ENCODE peak calls at places on chromosomes 12 and 14, in seven cellular contexts. N is transverse colon, H is kidney, Z is NT2/D1, I is GM23248, X is heart right ventricle, Y is heart left ventricle. U is an unnamed sample. For H3K4me1, the result is how much of the 10 kb centered on the place peaks cover.

GRCh38 chr14:85391892-85392291 is 138.1 kb upstream of the FLRT2 start:
- DNase-seq in N (no peak), H (no peak), Z (no peak), I (no peak), X (no peak), Y (no peak), U (no peak)

GRCh38 chr12:75591628-75592027 is 80.2 kb upstream of the KRR1 start:
- DNase-seq in N (no peak), H (no peak), Z (no peak), I (no peak), X (no peak), Y (no peak), U (no peak)

GRCh38 chr12:113329022-113329790 is 5.7 kb downstream of the SLC8B1 start:
- DNase-seq in N (no peak), H (no peak), Z (no peak), I (no peak), X (no peak), Y (no peak), U (no peak)

GRCh38 chr12:80189241-80189640 is 89.9 kb downstream of the OTOGL start:
- DNase-seq in N (no peak), H (no peak), Z (no peak), I (peak), X (no peak), Y (no peak), U (no peak)

GRCh38 chr14:89673499-89674225 is 256.6 kb upstream of the FOXN3 start:
- DNase-seq in N (peak), H (no peak), Z (no peak), I (peak), X (no peak), Y (no peak), U (no peak)

GRCh38 chr12:66251049-66251448 is 51.2 kb upstream of the HELB start:
- DNase-seq in N (no peak), H (no peak), Z (no peak), I (no peak), X (no peak), Y (no peak), U (no peak)

GRCh38 chr12:99619389-99620158 is 28.0 kb upstream of the GARIN6 start:
- DNase-seq in N (no peak), H (no peak), Z (peak), I (peak), X (no peak), Y (no peak), U (no peak)

GRCh38 chr12:51926718-51927117 is 19.4 kb downstream of the ACVRL1 start:
- DNase-seq in N (peak), H (no peak), Z (peak), I (peak), X (no peak), Y (peak), U (peak)

GRCh38 chr12:127516467-127516866 is 750.5 kb upstream of the TMEM132C start:
- DNase-seq in N (no peak), H (no peak), Z (no peak), I (peak), X (no peak), Y (no peak), U (no peak)

GRCh38 chr12:127519766-127520165 is 747.2 kb upstream of the TMEM132C start:
- DNase-seq in N (no peak), H (no peak), Z (no peak), I (no peak), X (no peak), Y (no peak), U (no peak)

GRCh38 chr12:127515941-127516340 is 751.0 kb upstream of the TMEM132C start:
- DNase-seq in N (no peak), H (no peak), Z (no peak), I (peak), X (no peak), Y (no peak), U (no peak)
- H3K4me3 ChIP-seq in N (no peak), H (no peak), Z (no peak), I (no peak), X (no peak), Y (no peak), U (no peak)

GRCh38 chr12:10716277-10716676 is 6.8 kb downstream of the YBX3 start:
- DNase-seq in N (no peak), H (no peak), Z (no peak), I (peak), X (no peak), Y (no peak), U (no peak)

GRCh38 chr12:10715491-10715890 is 7.6 kb downstream of the YBX3 start:
- DNase-seq in N (no peak), H (no peak), Z (no peak), I (no peak), X (no peak), Y (no peak), U (no peak)

GRCh38 chr12:10716704-10717315 is 6.3 kb downstream of the YBX3 start:
- DNase-seq in N (peak), H (peak), Z (peak), I (peak), X (peak), Y (peak), U (peak)

GRCh38 chr12:10718279-10718821 is 4.8 kb downstream of the YBX3 start:
- DNase-seq in N (no peak), H (no peak), Z (no peak), I (peak), X (no peak), Y (no peak), U (no peak)

DNA sequence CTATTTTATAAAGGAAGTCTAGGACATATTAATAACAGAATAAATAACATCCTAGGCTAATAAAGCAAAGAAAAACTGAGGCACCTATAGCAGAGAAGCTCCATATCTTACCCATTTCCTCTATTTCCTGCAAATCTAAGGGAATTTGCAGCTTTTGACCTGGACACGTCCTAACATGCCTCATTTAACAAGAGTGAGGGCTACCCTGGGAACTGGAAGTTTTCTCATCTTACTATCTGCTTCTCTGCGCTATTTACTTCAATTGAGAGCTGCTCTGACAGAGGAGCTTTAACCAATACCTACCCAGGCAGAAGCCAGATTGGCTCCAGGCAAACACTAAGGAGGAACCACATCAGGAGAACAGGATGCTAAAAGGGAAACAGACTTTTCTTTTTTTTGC is 5.7 kb downstream of the YBX3 start:
- DNase-seq in N (no peak), H (no peak), Z (no peak), I (peak), X (no peak), Y (no peak), U (no peak)
- H3K4me1 ChIP-seq in N (under half), H (under half), Z (under half), I (half or more), X (half or more), Y (under half), U (under half)

GRCh38 chr12:100716658-100716948 is 78.0 kb upstream of the ANO4 start:
- DNase-seq in N (no peak), H (no peak), Z (no peak), I (peak), X (no peak), Y (no peak), U (peak)
- H3K4me3 ChIP-seq in N (no peak), H (no peak), Z (peak), I (peak), X (no peak), Y (no peak), U (no peak)

GRCh38 chr12:11580125-11580751 is 69.2 kb upstream of the ETV6 start:
- DNase-seq in N (no peak), H (no peak), Z (no peak), I (peak), X (no peak), Y (no peak), U (peak)

GRCh38 chr12:11584213-11584855 is 65.1 kb upstream of the ETV6 start:
- DNase-seq in N (no peak), H (no peak), Z (no peak), I (peak), X (peak), Y (no peak), U (no peak)

GRCh38 chr12:11577658-11578260 is 71.7 kb upstream of the ETV6 start:
- DNase-seq in N (no peak), H (no peak), Z (no peak), I (peak), X (no peak), Y (no peak), U (no peak)

GRCh38 chr12:11578461-11578993 is 70.9 kb upstream of the ETV6 start:
- DNase-seq in N (no peak), H (no peak), Z (no peak), I (no peak), X (no peak), Y (no peak), U (no peak)

GRCh38 chr12:11581179-11581755 is 68.2 kb upstream of the ETV6 start:
- DNase-seq in N (peak), H (no peak), Z (peak), I (peak), X (peak), Y (peak), U (peak)
- H3K4me1 ChIP-seq in N (under half), H (under half), Z (under half), I (under half), X (under half), Y (under half), U (under half)

DNA sequence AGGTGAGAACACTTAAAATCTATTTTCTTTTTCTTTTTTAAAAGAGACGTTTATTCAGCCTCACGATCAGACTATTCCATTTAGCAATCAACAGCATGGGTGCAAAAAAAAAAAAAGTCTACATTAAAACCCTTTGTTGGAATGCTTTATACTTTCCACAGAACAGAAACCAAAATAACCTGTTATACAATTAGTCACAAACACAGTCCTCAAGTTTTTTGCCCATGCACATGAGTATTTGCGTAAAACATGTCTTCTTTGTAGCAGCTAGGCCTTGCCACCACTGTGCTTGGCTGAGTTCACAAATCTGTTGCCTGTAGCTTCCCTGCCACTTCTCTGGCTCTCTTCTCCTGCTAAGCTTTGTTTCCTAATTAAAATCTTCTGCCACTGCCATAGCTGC is 37.8 kb downstream of the KLRG1 start:
- DNase-seq in N (no peak), H (no peak), Z (no peak), I (no peak), X (no peak), Y (no peak), U (no peak)
- H3K4me3 ChIP-seq in N (no peak), H (no peak), Z (no peak), I (no peak), X (no peak), Y (no peak), U (no peak)

DNA sequence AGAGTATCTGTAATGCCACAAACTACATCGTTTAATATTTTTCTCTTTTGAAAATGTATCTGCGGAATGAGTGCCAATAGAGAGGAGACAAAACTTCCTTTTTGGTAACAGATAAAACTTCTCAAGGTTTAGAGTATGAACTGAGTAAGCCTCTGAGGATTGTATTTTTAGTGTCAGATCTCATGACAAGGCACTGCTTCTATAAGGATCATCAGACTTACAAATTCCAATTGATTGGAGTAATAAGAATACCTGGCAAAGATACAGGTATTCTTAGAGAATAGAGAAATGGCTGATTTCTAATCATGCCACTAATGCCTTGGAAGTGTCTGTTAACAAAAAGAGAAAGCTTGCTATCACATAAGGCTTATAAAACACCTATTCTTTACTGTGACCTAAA is 45.3 kb downstream of the SLC35F4 start:
- DNase-seq in N (no peak), H (no peak), Z (no peak), I (peak), X (no peak), Y (no peak), U (no peak)
- H3K4me1 ChIP-seq in N (under half), H (under half), Z (under half), I (under half), X (under half), Y (under half), U (under half)

DNA sequence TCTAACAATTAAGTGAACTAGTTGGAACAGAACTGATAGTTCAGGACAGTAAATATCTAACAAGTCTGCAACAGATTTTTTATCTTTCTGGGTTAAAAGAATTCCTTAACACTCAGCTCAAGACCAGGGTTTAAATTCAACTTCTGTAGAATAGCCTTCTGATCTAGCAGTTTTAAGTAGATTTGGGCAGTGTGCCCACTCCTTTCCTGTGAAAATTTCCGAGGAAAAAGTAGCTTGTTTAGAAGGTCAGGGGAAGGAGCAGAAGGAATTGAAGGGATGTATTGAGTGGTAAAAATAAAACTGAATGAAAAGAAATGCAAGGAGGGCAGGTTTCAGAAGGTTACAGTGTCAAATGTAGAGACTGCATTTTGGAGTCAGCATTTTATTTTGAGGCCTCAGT is 45.8 kb downstream of the ATL1 start:
- DNase-seq in N (no peak), H (no peak), Z (no peak), I (peak), X (no peak), Y (no peak), U (no peak)
- H3K4me3 ChIP-seq in N (no peak), H (no peak), Z (no peak), I (no peak), X (no peak), Y (no peak), U (no peak)

GRCh38 chr12:111437816-111438454 is 32.2 kb downstream of the SH2B3 start:
- DNase-seq in N (peak), H (peak), Z (no peak), I (peak), X (no peak), Y (peak), U (peak)

GRCh38 chr12:111436811-111437210 is 31.1 kb downstream of the SH2B3 start:
- DNase-seq in N (no peak), H (peak), Z (no peak), I (no peak), X (no peak), Y (peak), U (no peak)

GRCh38 chr12:111434680-111435338 is 29.1 kb downstream of the SH2B3 start:
- DNase-seq in N (peak), H (peak), Z (no peak), I (peak), X (peak), Y (peak), U (peak)

GRCh38 chr12:111435661-111436201 is 30.0 kb downstream of the SH2B3 start:
- DNase-seq in N (no peak), H (peak), Z (no peak), I (no peak), X (no peak), Y (no peak), U (no peak)

DNA sequence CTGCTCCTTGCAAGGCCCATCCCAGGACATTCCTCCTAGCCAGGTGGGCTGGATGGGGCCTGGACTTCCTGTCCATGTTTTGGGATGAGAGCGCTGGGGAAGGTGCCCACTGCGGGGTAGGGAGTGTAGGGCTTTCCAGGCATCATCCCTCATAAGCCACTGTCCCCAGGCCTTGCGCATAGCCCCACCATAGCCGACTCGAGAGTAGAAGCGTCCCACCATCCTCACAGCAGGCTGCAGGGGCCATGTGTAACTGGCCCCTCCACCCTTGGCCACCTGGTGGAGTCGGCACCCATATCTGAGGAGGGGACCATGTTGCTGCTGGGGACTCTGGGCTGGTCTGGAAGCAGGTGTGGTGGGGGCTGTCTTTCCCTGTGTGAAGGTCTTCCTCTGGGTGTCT is 30.5 kb downstream of the SH2B3 start:
- DNase-seq in N (no peak), H (peak), Z (no peak), I (no peak), X (no peak), Y (no peak), U (no peak)
- H3K4me1 ChIP-seq in N (half or more), H (under half), Z (under half), I (half or more), X (half or more), Y (half or more), U (under half)

DNA sequence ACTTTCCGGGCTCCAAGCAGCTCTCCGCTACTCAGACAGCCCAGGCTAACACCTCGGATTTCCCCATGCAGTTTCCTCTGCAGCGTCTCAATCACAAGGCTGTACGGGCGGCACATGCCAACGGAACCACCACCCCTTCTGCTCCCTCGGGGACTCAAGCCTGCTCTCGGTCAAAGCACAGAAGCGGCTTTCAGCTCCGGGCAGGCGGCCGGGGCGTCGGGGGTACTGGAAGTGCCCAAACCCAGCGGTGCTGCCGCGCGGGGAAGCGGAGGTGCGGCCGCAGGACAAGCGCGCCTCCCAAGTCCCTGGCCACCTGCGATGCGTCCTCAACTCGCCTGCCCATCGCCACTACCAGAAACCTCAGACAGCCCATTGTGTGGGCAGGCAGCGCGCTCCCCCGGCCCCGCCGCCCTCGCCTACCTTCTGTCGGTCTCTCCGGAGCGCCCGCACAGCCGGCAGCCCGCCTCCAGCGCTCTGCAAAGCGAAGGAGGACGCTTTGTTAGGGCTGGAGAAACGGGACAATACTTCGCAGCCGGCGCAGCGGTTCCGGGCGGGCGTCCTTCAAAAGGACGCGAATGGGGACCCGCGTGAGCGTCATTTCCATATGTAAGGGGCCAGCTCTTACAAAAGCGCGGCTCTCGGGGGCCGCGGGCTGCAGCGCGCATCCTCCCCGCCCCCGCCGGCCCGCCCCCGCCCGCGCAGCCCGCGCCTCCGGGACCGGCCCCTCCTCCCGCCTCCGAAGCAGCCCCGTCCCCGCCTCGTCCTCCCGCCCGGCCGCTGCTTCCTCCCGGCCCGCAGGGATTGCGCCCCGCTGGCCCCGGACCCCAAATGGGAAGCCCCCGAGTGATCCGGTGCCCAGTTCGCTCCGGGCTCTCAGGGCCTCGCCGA is 674 bp downstream of the NIN start:
- DNase-seq in N (peak), H (peak), Z (peak), I (peak), X (peak), Y (peak), U (peak)
- H3K4me3 ChIP-seq in N (peak), H (peak), Z (peak), I (peak), X (peak), Y (peak), U (peak)

DNA sequence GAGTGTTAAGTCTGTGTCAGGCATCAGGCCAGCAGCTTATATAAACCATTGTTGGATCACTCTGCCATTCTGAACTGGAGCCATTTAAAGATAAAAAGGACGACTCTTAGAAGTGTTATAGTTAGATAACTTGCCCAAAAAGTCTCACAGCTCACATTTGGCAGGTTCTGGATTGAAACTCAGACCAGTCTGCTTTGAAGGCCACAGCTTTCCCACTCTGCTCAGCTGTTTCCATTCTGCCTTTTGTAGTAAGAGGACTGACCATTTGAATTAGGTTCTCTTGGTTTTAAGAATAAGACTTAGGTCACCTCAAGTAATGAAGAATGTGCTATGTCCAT is 197.3 kb upstream of the AMIGO2 start:
- DNase-seq in N (no peak), H (no peak), Z (no peak), I (no peak), X (no peak), Y (no peak), U (no peak)
- H3K4me1 ChIP-seq in N (under half), H (under half), Z (under half), I (half or more), X (under half), Y (under half), U (under half)

U was measured in right cardiac atrium.